ENCODE peak calls at places on chromosomes 3 and 15, in nine cellular contexts. J is left kidney; K is skeletal muscle cell; Y is cardiac muscle cell; T is omental fat pad; R is effector CD8-positive, alpha-beta T cell; L is AG08396; A is T-helper 17 cell; O is NCI-H1436 treated with DMSO at 0.1 percent for 48 hours. N is an unnamed sample.

GRCh38 chr3:188270423-188270972 is 116.5 kb downstream of the LPP start:
- DNase-seq in L (peak; percentile 61), A (no peak), Y (peak; percentile 84), K (peak; percentile 94), O (no peak), R (no peak), J (peak; percentile 37), T (no peak), N (no peak)

GRCh38 chr15:34582461-34583357 is 742 bp downstream of the GOLGA8B start:
- DNase-seq in R (peak; percentile 22), Y (peak; percentile 46), J (peak; percentile 53), T (no peak), O (no peak), L (peak; percentile 61), K (no peak), A (peak; percentile 34), N (no peak)

GRCh38 chr3:126349611-126350501 is 7.4 kb downstream of the KLF15 start:
- DNase-seq in J (no peak), R (no peak), O (no peak), K (no peak), T (no peak), Y (no peak), A (no peak), L (no peak), N (peak; percentile 17)

GRCh38 chr3:128569756-128570155 is 76.8 kb upstream of the GATA2 start:
- DNase-seq in O (no peak), L (no peak), A (no peak), R (no peak), K (no peak), Y (no peak), J (no peak), T (no peak), N (no peak)

GRCh38 chr3:66376568-66376967 is 124.3 kb downstream of the LRIG1 start:
- DNase-seq in T (peak; percentile 66), A (no peak), Y (peak; percentile 46), J (no peak), L (peak; percentile 55), O (no peak), K (peak; percentile 83), R (no peak), N (no peak)

GRCh38 chr3:129690406-129690805 is 83.9 kb upstream of the PLXND1 start:
- DNase-seq in R (peak; percentile 1), T (no peak), K (peak; percentile 39), L (peak; percentile 42), A (no peak), Y (peak; percentile 48), J (peak; percentile 92), O (peak; percentile 86), N (no peak)

GRCh38 chr3:193711964-193712598 is 119.1 kb downstream of the OPA1 start:
- DNase-seq in O (no peak), J (no peak), R (no peak), T (no peak), A (no peak), Y (no peak), L (no peak), K (no peak), N (no peak)

GRCh38 chr15:74208901-74209559 is 6.4 kb upstream of the STRA6 start:
- DNase-seq in O (no peak), T (no peak), R (no peak), K (no peak), A (no peak), Y (peak; percentile 59), J (peak; percentile 93), L (no peak), N (no peak)

GRCh38 chr3:178083906-178084823 is 452.1 kb upstream of the KCNMB2 start:
- DNase-seq in L (no peak), O (peak; percentile 53), Y (peak; percentile 39), A (no peak), J (peak; percentile 81), T (no peak), K (no peak), R (no peak), N (no peak)

GRCh38 chr3:195921334-195921771 is 13.0 kb upstream of the TNK2 start:
- DNase-seq in R (no peak), K (no peak), J (no peak), T (no peak), A (no peak), L (no peak), O (no peak), Y (no peak), N (no peak)

GRCh38 chr3:8970971-8971589 is 7.8 kb upstream of the RAD18 start:
- DNase-seq in A (peak; percentile 45), L (peak; percentile 62), O (no peak), Y (peak; percentile 62), T (peak; percentile 51), R (peak; percentile 59), K (no peak), J (peak; percentile 80), N (no peak)

GRCh38 chr15:75045332-75046015 is 22.1 kb downstream of the PPCDC start:
- DNase-seq in J (no peak), R (no peak), L (no peak), Y (no peak), K (no peak), A (no peak), T (no peak), O (no peak), N (no peak)

GRCh38 chr15:69957175-69957574 is 140.5 kb downstream of the TLE3 start:
- DNase-seq in T (no peak), R (no peak), J (no peak), L (no peak), A (no peak), K (no peak), O (no peak), Y (no peak), N (no peak)

GRCh38 chr3:54999159-54999558 is 71.3 kb upstream of the LRTM1 start:
- DNase-seq in A (no peak), O (no peak), Y (peak; percentile 26), L (peak; percentile 21), R (no peak), J (peak; percentile 63), T (no peak), K (peak; percentile 89), N (no peak)

GRCh38 chr15:23064156-23064555 is 24.8 kb upstream of the TUBGCP5 start:
- DNase-seq in Y (no peak), T (no peak), L (no peak), J (no peak), A (no peak), K (no peak), O (no peak), R (no peak), N (no peak)

GRCh38 chr3:197519801-197520211 is 36.0 kb downstream of the BDH1 start:
- DNase-seq in O (no peak), T (no peak), K (no peak), Y (no peak), L (no peak), J (no peak), A (no peak), R (no peak), N (no peak)

GRCh38 chr15:78056714-78057269 is 20.7 kb downstream of the TBC1D2B start:
- DNase-seq in K (no peak), J (no peak), Y (no peak), A (no peak), L (no peak), R (no peak), T (no peak), O (no peak), N (no peak)

GRCh38 chr15:91866971-91867372 is 13.5 kb downstream of the SLCO3A1 start:
- DNase-seq in Y (peak; percentile 28), A (no peak), O (no peak), R (no peak), J (peak; percentile 36), T (no peak), L (peak; percentile 35), K (no peak), N (no peak)

GRCh38 chr3:157369712-157370447 is 66.8 kb upstream of the PTX3 start:
- DNase-seq in J (peak; percentile 26), T (no peak), R (no peak), O (no peak), A (no peak), K (peak; percentile 61), L (no peak), Y (no peak), N (no peak)

GRCh38 chr3:186949281-186949982 is 19.1 kb downstream of the ST6GAL1 start:
- DNase-seq in L (no peak), A (no peak), Y (no peak), T (no peak), J (no peak), K (no peak), O (no peak), R (no peak), N (no peak)

GRCh38 chr15:51190424-51191068 is 95.8 kb upstream of the TNFAIP8L3 start:
- DNase-seq in A (no peak), L (no peak), R (no peak), J (no peak), K (no peak), Y (no peak), O (no peak), T (no peak), N (no peak)

GRCh38 chr3:94024385-94024784 is 4.0 kb downstream of the STX19 start:
- DNase-seq in T (no peak), R (no peak), O (no peak), A (no peak), J (no peak), K (peak; percentile 13), Y (no peak), L (no peak), N (no peak)

GRCh38 chr3:192866804-192867203 is 50.9 kb downstream of the MB21D2 start:
- DNase-seq in A (no peak), O (no peak), Y (no peak), T (no peak), R (no peak), L (no peak), J (no peak), K (no peak), N (no peak)

GRCh38 chr3:50219285-50219684 is 14.2 kb downstream of the SLC38A3 start:
- DNase-seq in J (no peak), O (no peak), R (no peak), L (no peak), A (no peak), T (no peak), Y (no peak), K (no peak), N (no peak)

GRCh38 chr15:52228928-52229327 is 37.7 kb upstream of the GNB5 start:
- DNase-seq in Y (no peak), O (no peak), A (no peak), K (no peak), T (no peak), J (peak; percentile 87), R (no peak), L (no peak), N (no peak)

GRCh38 chr15:71116366-71116765 is 1.1 kb downstream of the THSD4 start:
- DNase-seq in R (no peak), K (no peak), A (no peak), J (no peak), Y (no peak), L (no peak), O (no peak), T (no peak), N (no peak)

GRCh38 chr3:187456268-187456667 is 88.1 kb downstream of the RTP4 start:
- DNase-seq in T (no peak), Y (no peak), O (no peak), A (no peak), R (no peak), K (peak; percentile 0), L (no peak), J (peak; percentile 18), N (no peak)

GRCh38 chr3:196287405-196288140 is at the start of gene PCYT1A:
- DNase-seq in Y (peak; percentile 96), L (peak; percentile 96), K (peak; percentile 77), A (peak; percentile 58), J (peak; percentile 98), O (peak; percentile 89), T (peak; percentile 73), R (peak; percentile 43), N (peak; percentile 79)

GRCh38 chr3:143480306-143480852 is 360.8 kb downstream of the CHST2 start:
- DNase-seq in A (no peak), Y (no peak), T (no peak), L (no peak), R (no peak), K (peak; percentile 37), J (peak; percentile 71), O (no peak), N (no peak)

GRCh38 chr3:42520336-42520735 is 17.9 kb downstream of the VIPR1 start:
- DNase-seq in L (no peak), Y (no peak), J (no peak), R (no peak), T (no peak), K (no peak), A (no peak), O (no peak), N (no peak)

GRCh38 chr3:99774467-99774866 is 43.2 kb upstream of the CMSS1 start:
- DNase-seq in K (peak; percentile 76), Y (no peak), R (no peak), J (no peak), O (no peak), L (peak; percentile 22), T (no peak), A (no peak), N (no peak)